ENCODE peak calls at places on chromosomes 11 and 22, in five cellular contexts. One of them, this sample, is unnamed.

GRCh38 chr11:120354779-120355178 is 18.6 kb downstream of the ARHGEF12 start:
- DNase-seq in DND-41: no peak
- DNase-seq in breast epithelium: no peak
- DNase-seq in ascending aorta: no peak
- DNase-seq in progenitor cell of endocrine pancreas: no peak
- DNase-seq in this sample: no peak

GRCh38 chr11:117613521-117613920 is 183.5 kb downstream of the DSCAML1 start:
- DNase-seq in DND-41: no peak
- DNase-seq in breast epithelium: no peak
- DNase-seq in ascending aorta: no peak
- DNase-seq in progenitor cell of endocrine pancreas: no peak
- DNase-seq in this sample: no peak

GRCh38 chr11:65357856-65358356 is 3.4 kb downstream of the TIGD3 start:
- DNase-seq in DND-41: no peak
- DNase-seq in breast epithelium: no peak
- DNase-seq in ascending aorta: no peak
- DNase-seq in progenitor cell of endocrine pancreas: no peak
- DNase-seq in this sample: no peak

GRCh38 chr22:46854125-46854870 is 91.8 kb downstream of the TBC1D22A start:
- DNase-seq in DND-41: no peak
- DNase-seq in breast epithelium: no peak
- DNase-seq in ascending aorta: peak; percentile 76
- DNase-seq in progenitor cell of endocrine pancreas: no peak
- DNase-seq in this sample: no peak

GRCh38 chr11:94100253-94100652 is 28.4 kb upstream of the PANX1 start:
- DNase-seq in DND-41: no peak
- DNase-seq in breast epithelium: no peak
- DNase-seq in ascending aorta: no peak
- DNase-seq in progenitor cell of endocrine pancreas: no peak
- DNase-seq in this sample: no peak

GRCh38 chr22:42180349-42180842 is 49.8 kb upstream of the CYP2D6 start:
- DNase-seq in DND-41: peak; percentile 14
- DNase-seq in breast epithelium: no peak
- DNase-seq in ascending aorta: peak; percentile 66
- DNase-seq in progenitor cell of endocrine pancreas: no peak
- DNase-seq in this sample: no peak

GRCh38 chr22:25558341-25558740 is 6.1 kb upstream of the GRK3 start:
- DNase-seq in DND-41: no peak
- DNase-seq in breast epithelium: no peak
- DNase-seq in ascending aorta: no peak
- DNase-seq in progenitor cell of endocrine pancreas: no peak
- DNase-seq in this sample: no peak

GRCh38 chr11:565921-566509 is 5.2 kb downstream of the RASSF7 start:
- DNase-seq in DND-41: no peak
- DNase-seq in breast epithelium: no peak
- DNase-seq in ascending aorta: no peak
- DNase-seq in progenitor cell of endocrine pancreas: no peak
- DNase-seq in this sample: no peak

GRCh38 chr11:64559351-64560138 is 31.5 kb upstream of the SLC22A12 start:
- DNase-seq in DND-41: no peak
- DNase-seq in breast epithelium: no peak
- DNase-seq in ascending aorta: no peak
- DNase-seq in progenitor cell of endocrine pancreas: no peak
- DNase-seq in this sample: no peak

GRCh38 chr22:49289822-49290221 is 537.9 kb downstream of the BRD1 start:
- DNase-seq in DND-41: no peak
- DNase-seq in breast epithelium: peak; percentile 17
- DNase-seq in ascending aorta: peak; percentile 48
- DNase-seq in progenitor cell of endocrine pancreas: no peak
- DNase-seq in this sample: no peak

GRCh38 chr11:107856981-107857517 is 1.5 kb downstream of the SLC35F2 start:
- DNase-seq in DND-41: no peak
- DNase-seq in breast epithelium: no peak
- DNase-seq in ascending aorta: no peak
- DNase-seq in progenitor cell of endocrine pancreas: no peak
- DNase-seq in this sample: no peak

GRCh38 chr11:107856180-107856980 is 2.2 kb downstream of the SLC35F2 start:
- DNase-seq in DND-41: no peak
- DNase-seq in breast epithelium: no peak
- DNase-seq in ascending aorta: no peak
- DNase-seq in progenitor cell of endocrine pancreas: no peak
- DNase-seq in this sample: no peak

GRCh38 chr11:107859459-107860239 is 1.1 kb upstream of the SLC35F2 start:
- DNase-seq in DND-41: no peak
- DNase-seq in breast epithelium: peak; percentile 61
- DNase-seq in ascending aorta: peak; percentile 70
- DNase-seq in progenitor cell of endocrine pancreas: no peak
- DNase-seq in this sample: peak; percentile 24

GRCh38 chr11:107857550-107858216 is 904 bp downstream of the SLC35F2 start:
- DNase-seq in DND-41: no peak
- DNase-seq in breast epithelium: no peak
- DNase-seq in ascending aorta: no peak
- DNase-seq in progenitor cell of endocrine pancreas: no peak
- DNase-seq in this sample: no peak

GRCh38 chr11:107858217-107859070 is at the start of gene SLC35F2:
- DNase-seq in DND-41: no peak
- DNase-seq in breast epithelium: peak; percentile 58
- DNase-seq in ascending aorta: peak; percentile 74
- DNase-seq in progenitor cell of endocrine pancreas: peak; percentile 64
- DNase-seq in this sample: no peak
- TF ChIP-seq CTCF in DND-41: no peak
- TF ChIP-seq CTCF in breast epithelium: no peak
- TF ChIP-seq CTCF in ascending aorta: no peak
- TF ChIP-seq CTCF in progenitor cell of endocrine pancreas: no peak
- TF ChIP-seq CTCF in this sample: no peak

DNA sequence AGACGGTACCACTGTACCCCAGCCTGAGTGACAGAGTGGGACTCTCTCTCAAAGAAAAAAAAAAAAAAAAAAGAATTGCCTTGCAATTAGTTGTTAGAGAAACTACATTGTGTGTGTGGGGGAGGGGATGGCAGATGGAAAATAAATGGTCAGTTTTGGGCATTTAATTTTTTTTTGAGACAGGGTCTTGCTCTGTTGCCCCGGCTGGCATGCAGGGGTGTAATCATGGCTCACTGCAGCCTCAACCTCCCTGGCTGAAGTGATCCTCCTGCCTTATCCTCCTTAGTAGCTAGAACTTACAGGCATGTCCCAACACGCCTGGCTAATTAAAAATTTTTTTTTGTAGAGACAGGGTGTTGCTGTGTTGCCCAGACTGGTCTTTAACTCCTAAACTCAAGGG is 36.4 kb downstream of the WEE1 start:
- DNase-seq in DND-41: no peak
- DNase-seq in breast epithelium: no peak
- DNase-seq in ascending aorta: no peak
- DNase-seq in progenitor cell of endocrine pancreas: no peak
- DNase-seq in this sample: no peak
- TF ChIP-seq CTCF in DND-41: no peak
- TF ChIP-seq CTCF in breast epithelium: no peak
- TF ChIP-seq CTCF in ascending aorta: no peak
- TF ChIP-seq CTCF in progenitor cell of endocrine pancreas: no peak
- TF ChIP-seq CTCF in this sample: no peak

GRCh38 chr22:35173655-35174054 is 83.6 kb upstream of the HMGXB4 start:
- DNase-seq in DND-41: no peak
- DNase-seq in breast epithelium: no peak
- DNase-seq in ascending aorta: no peak
- DNase-seq in progenitor cell of endocrine pancreas: no peak
- DNase-seq in this sample: no peak

GRCh38 chr22:35175392-35175791 is 81.9 kb upstream of the HMGXB4 start:
- DNase-seq in DND-41: no peak
- DNase-seq in breast epithelium: no peak
- DNase-seq in ascending aorta: no peak
- DNase-seq in progenitor cell of endocrine pancreas: no peak
- DNase-seq in this sample: no peak

GRCh38 chr22:35174398-35174797 is 82.9 kb upstream of the HMGXB4 start:
- DNase-seq in DND-41: no peak
- DNase-seq in breast epithelium: no peak
- DNase-seq in ascending aorta: no peak
- DNase-seq in progenitor cell of endocrine pancreas: no peak
- DNase-seq in this sample: no peak

GRCh38 chr22:35178446-35178845 is 78.8 kb upstream of the HMGXB4 start:
- DNase-seq in DND-41: no peak
- DNase-seq in breast epithelium: no peak
- DNase-seq in ascending aorta: no peak
- DNase-seq in progenitor cell of endocrine pancreas: no peak
- DNase-seq in this sample: no peak

GRCh38 chr22:35177811-35178210 is 79.5 kb upstream of the HMGXB4 start:
- DNase-seq in DND-41: no peak
- DNase-seq in breast epithelium: no peak
- DNase-seq in ascending aorta: no peak
- DNase-seq in progenitor cell of endocrine pancreas: no peak
- DNase-seq in this sample: no peak
- TF ChIP-seq CTCF in DND-41: peak; percentile 9
- TF ChIP-seq CTCF in breast epithelium: no peak
- TF ChIP-seq CTCF in ascending aorta: no peak
- TF ChIP-seq CTCF in progenitor cell of endocrine pancreas: peak; percentile 13
- TF ChIP-seq CTCF in this sample: no peak

GRCh38 chr11:8192896-8193209 is 24.0 kb upstream of the RIC3 start:
- DNase-seq in DND-41: no peak
- DNase-seq in breast epithelium: no peak
- DNase-seq in ascending aorta: no peak
- DNase-seq in progenitor cell of endocrine pancreas: no peak
- DNase-seq in this sample: no peak
- TF ChIP-seq CTCF in DND-41: no peak
- TF ChIP-seq CTCF in breast epithelium: no peak
- TF ChIP-seq CTCF in ascending aorta: no peak
- TF ChIP-seq CTCF in progenitor cell of endocrine pancreas: no peak
- TF ChIP-seq CTCF in this sample: no peak

GRCh38 chr11:15236514-15236913 is 121.8 kb downstream of the INSC start:
- DNase-seq in DND-41: no peak
- DNase-seq in breast epithelium: no peak
- DNase-seq in ascending aorta: no peak
- DNase-seq in progenitor cell of endocrine pancreas: no peak
- DNase-seq in this sample: no peak
- TF ChIP-seq CTCF in DND-41: no peak
- TF ChIP-seq CTCF in breast epithelium: no peak
- TF ChIP-seq CTCF in ascending aorta: no peak
- TF ChIP-seq CTCF in progenitor cell of endocrine pancreas: no peak
- TF ChIP-seq CTCF in this sample: no peak